ENCODE peak calls at places on chromosomes 2 and 18, in four cellular contexts. One of them, this sample, is unnamed. For H3K4me1, the result is how much of the 10 kb centered on the place peaks cover.

GRCh38 chr2:158890296-158890905 is 78.0 kb upstream of the TANC1 start:
- DNase-seq in IMR-90: no peak
- DNase-seq in endodermal cell: no peak
- DNase-seq in neuronal stem cell: no peak
- DNase-seq in this sample: no peak

GRCh38 chr2:217260441-217261080 is 400.7 kb upstream of the TNP1 start:
- DNase-seq in IMR-90: no peak
- DNase-seq in endodermal cell: no peak
- DNase-seq in neuronal stem cell: no peak
- DNase-seq in this sample: no peak

GRCh38 chr2:62685986-62686625 is 19.4 kb upstream of the EHBP1 start:
- DNase-seq in IMR-90: no peak
- DNase-seq in endodermal cell: no peak
- DNase-seq in neuronal stem cell: no peak
- DNase-seq in this sample: no peak

GRCh38 chr18:23703057-23703986 is 14.1 kb downstream of the LAMA3 start:
- DNase-seq in IMR-90: peak
- DNase-seq in endodermal cell: no peak
- DNase-seq in neuronal stem cell: no peak
- DNase-seq in this sample: peak

GRCh38 chr18:79507076-79507545 is 111.4 kb downstream of the NFATC1 start:
- DNase-seq in IMR-90: no peak
- DNase-seq in endodermal cell: peak
- DNase-seq in neuronal stem cell: no peak
- DNase-seq in this sample: peak

GRCh38 chr18:36912887-36913286 is 84.0 kb downstream of the KIAA1328 start:
- DNase-seq in IMR-90: no peak
- DNase-seq in endodermal cell: no peak
- DNase-seq in neuronal stem cell: no peak
- DNase-seq in this sample: no peak

GRCh38 chr2:63340443-63340842 is 247.8 kb downstream of the WDPCP start:
- DNase-seq in IMR-90: no peak
- DNase-seq in endodermal cell: no peak
- DNase-seq in neuronal stem cell: no peak
- DNase-seq in this sample: no peak

GRCh38 chr2:110675679-110676078 is 2.2 kb downstream of the BUB1 start:
- DNase-seq in IMR-90: no peak
- DNase-seq in endodermal cell: no peak
- DNase-seq in neuronal stem cell: no peak
- DNase-seq in this sample: no peak

GRCh38 chr2:142980246-142981068 is 103.0 kb downstream of the KYNU start:
- DNase-seq in IMR-90: peak
- DNase-seq in endodermal cell: no peak
- DNase-seq in neuronal stem cell: no peak
- DNase-seq in this sample: no peak

GRCh38 chr18:56647071-56647470 is 4.1 kb upstream of the WDR7 start:
- DNase-seq in IMR-90: no peak
- DNase-seq in endodermal cell: no peak
- DNase-seq in neuronal stem cell: no peak
- DNase-seq in this sample: no peak

GRCh38 chr2:64537991-64538390 is 13.9 kb downstream of the AFTPH start:
- DNase-seq in IMR-90: peak
- DNase-seq in endodermal cell: no peak
- DNase-seq in neuronal stem cell: no peak
- DNase-seq in this sample: no peak

GRCh38 chr2:23532311-23533013 is 147.5 kb downstream of the KLHL29 start:
- DNase-seq in IMR-90: no peak
- DNase-seq in endodermal cell: no peak
- DNase-seq in neuronal stem cell: no peak
- DNase-seq in this sample: no peak

GRCh38 chr2:11344956-11345671 is 678 bp upstream of the ROCK2 start:
- DNase-seq in IMR-90: peak
- DNase-seq in endodermal cell: no peak
- DNase-seq in neuronal stem cell: peak
- DNase-seq in this sample: peak

GRCh38 chr2:105809099-105809473 is 64.4 kb downstream of the NCK2 start:
- DNase-seq in IMR-90: no peak
- DNase-seq in endodermal cell: no peak
- DNase-seq in neuronal stem cell: no peak
- DNase-seq in this sample: no peak

GRCh38 chr18:74512321-74513053 is 16.3 kb downstream of the CNDP2 start:
- DNase-seq in IMR-90: no peak
- DNase-seq in endodermal cell: no peak
- DNase-seq in neuronal stem cell: no peak
- DNase-seq in this sample: no peak

GRCh38 chr2:3476386-3477033 is 42.8 kb downstream of the ADI1 start:
- DNase-seq in IMR-90: peak
- DNase-seq in endodermal cell: no peak
- DNase-seq in neuronal stem cell: no peak
- DNase-seq in this sample: no peak

GRCh38 chr2:46339676-46340459 is 42.7 kb downstream of the EPAS1 start:
- DNase-seq in IMR-90: peak
- DNase-seq in endodermal cell: no peak
- DNase-seq in neuronal stem cell: no peak
- DNase-seq in this sample: no peak

GRCh38 chr2:203453858-203454451 is 81.1 kb downstream of the RAPH1 start:
- DNase-seq in IMR-90: peak
- DNase-seq in endodermal cell: no peak
- DNase-seq in neuronal stem cell: peak
- DNase-seq in this sample: peak

GRCh38 chr2:147607379-147607778 is 237.4 kb upstream of the ACVR2A start:
- DNase-seq in IMR-90: no peak
- DNase-seq in endodermal cell: no peak
- DNase-seq in neuronal stem cell: no peak
- DNase-seq in this sample: no peak

GRCh38 chr2:42792087-42792582 is 248 bp downstream of the HAAO start:
- DNase-seq in IMR-90: no peak
- DNase-seq in endodermal cell: no peak
- DNase-seq in neuronal stem cell: no peak
- DNase-seq in this sample: no peak
- H3K4me1 ChIP-seq in IMR-90: under half
- H3K4me1 ChIP-seq in endodermal cell: under half
- H3K4me1 ChIP-seq in neuronal stem cell: under half
- H3K4me1 ChIP-seq in this sample: under half

GRCh38 chr2:205806126-205806905 is 124.0 kb downstream of the NRP2 start:
- DNase-seq in IMR-90: no peak
- DNase-seq in endodermal cell: no peak
- DNase-seq in neuronal stem cell: no peak
- DNase-seq in this sample: peak
- H3K27ac ChIP-seq in IMR-90: no peak
- H3K27ac ChIP-seq in endodermal cell: no peak
- H3K27ac ChIP-seq in neuronal stem cell: no peak
- H3K27ac ChIP-seq in this sample: no peak

DNA sequence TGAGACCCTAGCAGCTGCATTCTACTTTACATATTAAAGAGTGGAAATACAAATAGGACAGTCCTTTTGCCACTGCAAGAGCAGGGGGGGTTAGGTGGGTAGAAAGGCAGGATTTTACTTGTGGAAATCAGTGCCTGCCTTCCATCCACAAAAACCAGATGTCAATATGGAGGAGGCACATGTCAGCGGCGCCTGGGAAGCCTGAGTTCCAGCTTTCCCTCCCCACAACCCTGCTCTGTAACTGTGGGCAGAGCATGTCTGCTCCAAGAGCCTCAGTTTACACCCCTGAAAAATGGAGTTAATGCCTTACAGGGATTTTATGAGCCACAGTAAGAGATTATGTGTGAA is 32.9 kb downstream of the STEAP3 start:
- DNase-seq in IMR-90: no peak
- DNase-seq in endodermal cell: no peak
- DNase-seq in neuronal stem cell: no peak
- DNase-seq in this sample: no peak
- H3K9ac ChIP-seq in IMR-90: peak
- H3K9ac ChIP-seq in endodermal cell: no peak
- H3K9ac ChIP-seq in neuronal stem cell: no peak
- H3K9ac ChIP-seq in this sample: no peak

GRCh38 chr2:101816598-101816997 is 119.1 kb downstream of the MAP4K4 start:
- DNase-seq in IMR-90: no peak
- DNase-seq in endodermal cell: no peak
- DNase-seq in neuronal stem cell: no peak
- DNase-seq in this sample: no peak

GRCh38 chr2:101815739-101816391 is 118.4 kb downstream of the MAP4K4 start:
- DNase-seq in IMR-90: no peak
- DNase-seq in endodermal cell: no peak
- DNase-seq in neuronal stem cell: no peak
- DNase-seq in this sample: no peak

GRCh38 chr2:101817488-101817887 is 120.0 kb downstream of the MAP4K4 start:
- DNase-seq in IMR-90: no peak
- DNase-seq in endodermal cell: no peak
- DNase-seq in neuronal stem cell: no peak
- DNase-seq in this sample: no peak

GRCh38 chr2:101814752-101815151 is 117.2 kb downstream of the MAP4K4 start:
- DNase-seq in IMR-90: no peak
- DNase-seq in endodermal cell: no peak
- DNase-seq in neuronal stem cell: no peak
- DNase-seq in this sample: no peak

DNA sequence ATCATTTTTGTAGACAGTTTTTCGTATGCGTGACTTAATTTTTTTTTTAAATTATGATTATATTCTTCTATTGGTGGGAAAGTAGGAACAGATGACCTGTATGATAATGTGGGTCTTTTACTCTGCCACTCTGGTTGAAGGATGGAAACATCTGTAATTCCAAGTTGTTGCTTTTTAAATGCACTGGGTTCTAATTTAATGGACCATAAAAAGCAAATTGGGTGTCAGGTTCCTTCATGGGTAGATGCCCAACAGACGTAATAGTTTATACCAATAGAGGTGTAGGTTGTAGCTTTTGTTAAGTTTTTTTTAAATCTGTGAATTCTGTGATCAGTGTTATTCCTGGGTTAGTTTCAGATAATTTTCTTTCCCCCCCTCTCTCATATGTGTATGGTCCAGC is 117.6 kb downstream of the MAP4K4 start:
- DNase-seq in IMR-90: no peak
- DNase-seq in endodermal cell: no peak
- DNase-seq in neuronal stem cell: no peak
- DNase-seq in this sample: no peak
- H3K4me1 ChIP-seq in IMR-90: under half
- H3K4me1 ChIP-seq in endodermal cell: under half
- H3K4me1 ChIP-seq in neuronal stem cell: under half
- H3K4me1 ChIP-seq in this sample: under half